ENCODE peak calls at places on chromosomes 13 and 19, in five cellular contexts. J is testis; R is endodermal cell; M is CD8-positive, alpha-beta T cell; H is body of pancreas. P is an unnamed sample.
A peak's percentile ranks its signal among the peaks of the same experiment; 100 is the strongest.

GRCh38 chr13:79044415-79044814 is 361.6 kb downstream of the RBM26 start:
- DNase-seq in H (no peak), M (no peak), J (no peak), R (no peak), P (no peak)

GRCh38 chr13:44951184-44951583 is 38.1 kb downstream of the NUFIP1 start:
- DNase-seq in H (no peak), M (no peak), R (no peak), J (no peak), P (no peak)

GRCh38 chr19:35260694-35261304 is 8.0 kb upstream of the USF2 start:
- DNase-seq in M (no peak), H (peak; percentile 2), J (peak; percentile 13), R (peak; percentile 33), P (no peak)

GRCh38 chr19:35166100-35167063 is 11.8 kb downstream of the FXYD5 start:
- DNase-seq in H (no peak), R (no peak), M (no peak), J (no peak), P (no peak)

GRCh38 chr13:72120632-72121031 is 253.6 kb upstream of the DACH1 start:
- DNase-seq in J (no peak), R (no peak), H (no peak), M (no peak), P (no peak)

GRCh38 chr13:113977976-113978375 is 4.1 kb upstream of the C13orf46 start:
- DNase-seq in R (no peak), H (no peak), J (no peak), M (no peak), P (no peak)

GRCh38 chr13:51733656-51734334 is 70.2 kb downstream of the DHRS12 start:
- DNase-seq in H (peak; percentile 45), R (no peak), J (peak; percentile 34), M (no peak), P (peak; percentile 9)

GRCh38 chr19:48877900-48878218 is 5.6 kb downstream of the PPP1R15A start:
- DNase-seq in M (no peak), J (no peak), H (no peak), R (no peak), P (no peak)

GRCh38 chr13:98285852-98286594 is 109.0 kb upstream of the RNF113B start:
- DNase-seq in J (no peak), R (no peak), H (no peak), M (no peak), P (no peak)

GRCh38 chr13:79392882-79393563 is 13.0 kb downstream of the RBM26 start:
- DNase-seq in J (no peak), H (no peak), M (peak; percentile 12), R (no peak), P (no peak)

GRCh38 chr13:70732611-70733010 is 624.4 kb upstream of the KLHL1 start:
- DNase-seq in H (no peak), J (no peak), R (no peak), M (no peak), P (no peak)

GRCh38 chr19:42569193-42569592 is 25.5 kb downstream of the CEACAM8 start:
- DNase-seq in J (no peak), H (no peak), R (no peak), M (no peak), P (no peak)

GRCh38 chr19:56360841-56361240 is 32.5 kb downstream of the ZNF582 start:
- DNase-seq in R (no peak), J (no peak), M (no peak), H (no peak), P (no peak)

GRCh38 chr13:24280722-24281121 is 28.7 kb upstream of the C1QTNF9 start:
- DNase-seq in R (peak; percentile 28), H (no peak), J (no peak), M (no peak), P (no peak)

GRCh38 chr13:113544071-113544891 is 40.3 kb upstream of the TFDP1 start:
- DNase-seq in M (no peak), R (no peak), H (peak; percentile 75), J (no peak), P (no peak)

GRCh38 chr19:5170329-5170745 is 170.3 kb downstream of the PTPRS start:
- DNase-seq in J (no peak), R (peak; percentile 87), H (peak; percentile 45), M (peak; percentile 70), P (no peak)

GRCh38 chr19:9913237-9914000 is 22.9 kb downstream of the OLFM2 start:
- DNase-seq in M (no peak), H (peak; percentile 68), R (peak; percentile 72), J (peak; percentile 36), P (peak; percentile 71)

GRCh38 chr13:19860884-19861655 is 2.4 kb downstream of the ZMYM5 start:
- DNase-seq in J (no peak), M (peak; percentile 6), R (peak; percentile 50), H (no peak), P (no peak)

DNA sequence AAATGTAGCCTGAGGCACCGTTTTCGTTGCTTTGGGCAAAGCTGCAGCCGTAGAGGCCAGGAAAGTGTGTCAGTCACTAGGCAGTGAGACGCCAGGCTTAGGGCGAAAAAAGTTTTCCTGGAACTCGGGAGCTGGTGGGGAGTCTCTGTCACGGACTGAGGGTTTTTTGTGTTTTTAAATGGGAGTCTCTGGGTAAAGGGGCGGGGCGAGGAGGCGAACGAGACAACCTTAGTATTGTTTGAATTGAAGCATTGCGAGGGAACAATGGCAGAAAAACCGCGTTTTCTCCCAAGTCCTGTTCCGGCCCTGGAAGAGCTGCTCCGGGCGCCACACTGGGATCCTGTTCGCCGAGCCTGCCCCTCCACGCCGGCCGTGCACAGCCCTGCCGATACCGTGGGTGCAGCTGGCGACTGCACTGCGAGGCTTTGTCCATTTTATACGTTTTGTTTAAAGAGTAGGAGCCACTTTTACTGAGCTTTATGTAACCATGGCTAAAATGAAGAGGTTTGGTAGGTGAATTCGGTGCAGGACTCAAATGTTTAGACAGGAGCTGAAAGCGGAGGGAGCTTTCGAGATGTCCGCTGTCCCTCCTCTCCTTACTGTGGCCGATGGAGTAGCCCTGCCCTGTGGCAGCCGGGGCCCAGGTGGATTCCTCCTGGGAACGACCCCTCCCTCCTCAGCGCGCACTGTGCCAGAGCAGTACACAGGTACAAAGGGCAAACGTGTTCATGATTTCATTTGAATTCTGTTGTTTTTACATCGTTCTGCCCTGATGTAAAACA is 1.5 kb downstream of the COL4A2 start:
- DNase-seq in M (no peak), H (peak; percentile 51), J (peak; percentile 46), R (peak; percentile 83), P (peak; percentile 78)
- H3K4me1 ChIP-seq in M (no peaks in the 10 kb centered on the region), H (peaks cover 68% of the 10 kb centered on the region), J (no peaks in the 10 kb centered on the region), R (peaks cover 38% of the 10 kb centered on the region), P (peaks cover 31% of the 10 kb centered on the region)

GRCh38 chr13:33679658-33680012 is 138.3 kb upstream of the RFC3 start:
- DNase-seq in J (no peak), H (no peak), R (no peak), M (no peak), P (no peak)

GRCh38 chr13:33677215-33677614 is 140.7 kb upstream of the RFC3 start:
- DNase-seq in J (no peak), M (no peak), H (no peak), R (no peak), P (no peak)

GRCh38 chr13:33678906-33679657 is 138.9 kb upstream of the RFC3 start:
- DNase-seq in M (peak; percentile 14), J (peak; percentile 60), R (no peak), H (peak; percentile 81), P (no peak)

GRCh38 chr13:33676700-33677048 is 141.3 kb upstream of the RFC3 start:
- DNase-seq in R (no peak), J (peak; percentile 67), M (no peak), H (peak; percentile 84), P (peak; percentile 64)

DNA sequence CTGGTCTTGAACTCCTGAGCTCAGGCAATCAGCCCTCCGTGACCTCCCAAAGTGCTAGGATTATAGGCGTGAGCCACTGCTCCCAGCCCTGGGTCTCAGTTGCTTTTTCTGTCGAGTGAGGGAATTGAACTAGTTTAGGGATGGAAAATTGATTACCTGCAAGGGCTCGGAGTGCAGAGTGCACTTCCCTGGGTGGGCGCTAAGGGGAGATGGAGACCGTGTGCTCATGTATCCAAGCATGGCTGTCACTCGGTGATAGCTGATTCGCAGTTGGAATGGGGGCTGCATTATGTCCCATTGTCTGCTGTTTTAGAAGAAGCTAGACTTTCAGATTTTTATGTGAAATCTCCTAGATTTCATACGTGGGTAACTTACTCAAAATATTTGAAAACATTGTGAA is 139.9 kb upstream of the RFC3 start:
- DNase-seq in M (no peak), J (no peak), H (no peak), R (no peak), P (no peak)
- TF ChIP-seq CTCF in M (no peak), J (no peak), H (no peak), R (peak; percentile 57), P (no peak)

DNA sequence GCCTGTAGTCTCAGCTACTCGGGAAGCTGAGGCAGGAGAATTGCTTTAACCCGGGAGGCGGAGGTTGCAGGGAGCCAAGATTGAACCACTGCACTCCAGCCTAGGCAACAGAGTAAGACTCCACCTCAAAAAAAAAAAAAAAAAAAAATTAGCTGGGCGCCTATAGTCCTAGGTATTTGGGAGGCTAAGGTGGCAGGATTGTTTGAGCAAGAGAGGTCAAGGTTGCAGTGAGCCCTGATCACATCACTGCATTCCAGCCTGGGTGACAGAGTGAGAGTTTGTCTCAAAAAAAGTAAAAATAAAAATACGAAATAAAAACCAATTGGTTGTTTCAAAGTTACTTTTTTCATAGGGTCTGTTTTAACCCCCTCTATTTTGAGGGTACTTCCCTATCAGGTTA is 1.3 kb upstream of the LMNB2 start:
- DNase-seq in R (no peak), M (no peak), J (no peak), H (no peak), P (no peak)
- H3K27ac ChIP-seq in R (no peak overlapping the region), M (no peak overlapping the region), J (no peak overlapping the region), H (no peak overlapping the region), P (no peak overlapping the region)

GRCh38 chr19:12946092-12946845 is 607 bp downstream of the RAD23A start:
- DNase-seq in H (peak; percentile 77), R (peak; percentile 96), M (peak; percentile 45), J (peak; percentile 68), P (peak; percentile 87)

GRCh38 chr19:12952488-12953455 is 4.3 kb downstream of the GADD45GIP1 start:
- DNase-seq in R (peak; percentile 64), M (no peak), J (no peak), H (no peak), P (no peak)

GRCh38 chr19:12947702-12948596 is 2.3 kb downstream of the RAD23A start:
- DNase-seq in J (no peak), H (no peak), R (no peak), M (no peak), P (no peak)

GRCh38 chr19:12948597-12949362 is 3.1 kb downstream of the RAD23A start:
- DNase-seq in H (no peak), M (no peak), J (no peak), R (no peak), P (no peak)

DNA sequence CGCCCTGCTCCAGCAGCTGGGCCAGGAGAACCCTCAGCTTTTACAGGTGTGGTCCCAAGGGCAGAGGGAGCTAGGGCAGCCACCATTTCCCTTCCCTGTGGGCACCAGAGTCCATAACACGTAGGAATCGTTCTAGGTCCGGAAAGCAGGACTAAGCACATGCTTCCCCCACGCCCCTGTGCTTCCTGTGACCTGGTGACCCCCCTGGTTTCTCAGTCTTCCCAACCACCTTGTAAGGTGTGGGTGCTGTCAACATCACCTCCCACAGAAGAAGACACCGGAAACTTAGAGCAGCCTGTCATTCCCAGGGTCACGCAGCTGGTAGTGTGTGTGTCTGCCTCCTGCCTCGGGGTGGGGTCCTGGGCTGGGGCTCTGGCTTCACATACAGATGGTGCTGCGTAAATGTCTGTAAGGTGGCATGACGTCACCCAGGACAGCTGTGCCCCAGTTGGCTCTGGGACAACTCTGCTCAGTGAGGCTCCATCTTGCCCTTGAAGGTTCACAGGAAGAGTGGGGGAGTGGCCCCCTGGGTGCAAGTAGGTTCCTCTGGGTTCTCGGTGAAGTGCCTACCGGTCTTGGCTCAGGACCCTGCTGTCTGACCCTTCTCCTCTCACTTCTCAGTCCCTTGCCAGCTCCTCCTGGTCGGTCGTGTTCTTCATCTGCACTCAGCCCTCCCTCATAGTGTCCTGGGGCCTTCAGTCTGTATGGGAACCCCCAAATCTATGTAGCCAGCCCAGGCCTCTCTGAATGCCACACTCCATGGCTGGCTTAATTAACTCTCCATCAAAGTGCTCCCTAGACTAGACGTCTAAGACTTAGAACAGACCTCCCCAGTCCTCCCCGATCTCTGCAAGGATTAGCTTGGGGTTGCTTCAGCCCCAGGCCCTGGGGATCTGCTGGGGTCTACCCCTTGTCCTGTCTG is 4.0 kb downstream of the RAD23A start:
- DNase-seq in M (no peak), J (no peak), R (no peak), H (no peak), P (no peak)
- H3K4me1 ChIP-seq in M (peaks cover 25% of the 10 kb centered on the region), J (peaks cover 19% of the 10 kb centered on the region), R (no peaks in the 10 kb centered on the region), H (peaks cover 36% of the 10 kb centered on the region), P (peaks cover 4% of the 10 kb centered on the region)